ENCODE peak calls at places on chromosomes 3 and 15, in ten cellular contexts. N is NCI-H345; I is HuH-7; M is pancreas; Y is GM20000; T is CD4-positive, CD25-positive, alpha-beta regulatory T cell; Z is neural crest cell; C is HEK293T; J is stimulated activated CD8-positive, alpha-beta memory T cell treated with anti-CD3 and anti-CD28 coated beads, Interleukin-15, amount 100 ng/mL, for 24 hours; S is brain pericyte. G is an unnamed sample.

GRCh38 chr15:98649621-98649995 is 1.3 kb downstream of the IGF1R start:
- DNase-seq in N (peak), I (peak), M (peak), Y (peak), T (peak), Z (peak), C (peak), J (peak), S (no peak), G (no peak)

GRCh38 chr15:31083394-31083790 is 18.1 kb downstream of the TRPM1 start:
- DNase-seq in N (peak), I (no peak), M (peak), Y (no peak), T (no peak), Z (no peak), C (no peak), J (no peak), S (no peak), G (no peak)

GRCh38 chr3:196339493-196340254 is 1.5 kb upstream of the TM4SF19 start:
- DNase-seq in N (no peak), I (no peak), M (no peak), Y (no peak), T (no peak), Z (no peak), C (no peak), J (no peak), S (no peak), G (no peak)

GRCh38 chr3:152235709-152236298 is 32.9 kb upstream of the MBNL1 start:
- DNase-seq in N (no peak), I (no peak), M (no peak), Y (no peak), T (no peak), Z (no peak), C (no peak), J (no peak), S (no peak), G (no peak)

GRCh38 chr3:3552741-3553140 is 246.5 kb upstream of the LRRN1 start:
- DNase-seq in N (no peak), I (no peak), M (no peak), Y (no peak), T (no peak), Z (no peak), C (no peak), J (no peak), S (no peak), G (no peak)

GRCh38 chr3:102181202-102181920 is 253.5 kb upstream of the ZPLD1 start:
- DNase-seq in N (no peak), I (no peak), M (no peak), Y (no peak), T (no peak), Z (no peak), C (no peak), J (no peak), S (peak), G (no peak)

GRCh38 chr3:157650191-157650590 is 147.0 kb upstream of the VEPH1 start:
- DNase-seq in N (no peak), I (no peak), M (no peak), Y (no peak), T (no peak), Z (no peak), C (no peak), J (no peak), S (no peak), G (no peak)

GRCh38 chr3:50345586-50345985 is at the start of gene ZMYND10:
- DNase-seq in N (peak), I (no peak), M (no peak), Y (peak), T (peak), Z (peak), C (peak), J (no peak), S (no peak), G (peak)

GRCh38 chr3:9130318-9131110 is 118.9 kb downstream of the SRGAP3 start:
- DNase-seq in N (no peak), I (no peak), M (no peak), Y (no peak), T (no peak), Z (no peak), C (no peak), J (no peak), S (no peak), G (no peak)

GRCh38 chr3:100913870-100914654 is 79.2 kb downstream of the ABI3BP start:
- DNase-seq in N (no peak), I (no peak), M (no peak), Y (no peak), T (no peak), Z (no peak), C (no peak), J (no peak), S (no peak), G (no peak)

GRCh38 chr3:191356586-191357439 is 26.5 kb upstream of the UTS2B start:
- DNase-seq in N (no peak), I (no peak), M (no peak), Y (no peak), T (no peak), Z (no peak), C (peak), J (no peak), S (no peak), G (no peak)

GRCh38 chr15:93420050-93420452 is 331.0 kb upstream of the RGMA start:
- DNase-seq in N (no peak), I (no peak), M (no peak), Y (no peak), T (no peak), Z (no peak), C (no peak), J (no peak), S (no peak), G (no peak)

GRCh38 chr3:120450261-120450913 is 405 bp downstream of the FSTL1 start:
- DNase-seq in N (no peak), I (peak), M (peak), Y (peak), T (peak), Z (peak), C (peak), J (no peak), S (no peak), G (no peak)

GRCh38 chr15:31435891-31436628 is 109.4 kb downstream of the KLF13 start:
- DNase-seq in N (no peak), I (no peak), M (no peak), Y (no peak), T (no peak), Z (no peak), C (no peak), J (no peak), S (no peak), G (no peak)

GRCh38 chr3:58626841-58627579 is 39.6 kb downstream of the FAM3D start:
- DNase-seq in N (no peak), I (no peak), M (no peak), Y (no peak), T (no peak), Z (no peak), C (no peak), J (no peak), S (no peak), G (no peak)

GRCh38 chr3:125207507-125207906 is 5.0 kb downstream of the SLC12A8 start:
- DNase-seq in N (no peak), I (no peak), M (no peak), Y (no peak), T (no peak), Z (no peak), C (no peak), J (no peak), S (no peak), G (no peak)

GRCh38 chr15:59691194-59691805 is 2.2 kb upstream of the BNIP2 start:
- DNase-seq in N (peak), I (no peak), M (no peak), Y (peak), T (peak), Z (peak), C (no peak), J (no peak), S (no peak), G (no peak)

GRCh38 chr3:10552631-10552943 is 47.2 kb upstream of the ATP2B2 start:
- DNase-seq in N (no peak), I (no peak), M (no peak), Y (no peak), T (peak), Z (no peak), C (no peak), J (no peak), S (no peak), G (no peak)

GRCh38 chr3:102060814-102061213 is 211.5 kb downstream of the NFKBIZ start:
- DNase-seq in N (no peak), I (peak), M (no peak), Y (peak), T (no peak), Z (no peak), C (peak), J (no peak), S (no peak), G (no peak)

GRCh38 chr15:96331141-96331941 is 841 bp downstream of the NR2F2 start:
- DNase-seq in N (no peak), I (peak), M (peak), Y (peak), T (no peak), Z (no peak), C (no peak), J (no peak), S (no peak), G (no peak)

GRCh38 chr15:40915106-40915661 is 14.0 kb upstream of the DLL4 start:
- DNase-seq in N (no peak), I (no peak), M (no peak), Y (no peak), T (no peak), Z (no peak), C (no peak), J (no peak), S (no peak), G (no peak)

GRCh38 chr3:133572158-133573053 is 1.1 kb upstream of the CDV3 start:
- DNase-seq in N (no peak), I (no peak), M (no peak), Y (peak), T (peak), Z (no peak), C (no peak), J (no peak), S (no peak), G (no peak)

GRCh38 chr15:46413799-46414198 is 779.0 kb downstream of the SQOR start:
- DNase-seq in N (no peak), I (no peak), M (no peak), Y (no peak), T (no peak), Z (no peak), C (no peak), J (no peak), S (no peak), G (no peak)

GRCh38 chr15:60525640-60526039 is 46.7 kb upstream of the ICE2 start:
- DNase-seq in N (no peak), I (no peak), M (no peak), Y (no peak), T (no peak), Z (no peak), C (no peak), J (no peak), S (no peak), G (no peak)

GRCh38 chr3:107024481-107025153 is 352.6 kb upstream of the CCDC54 start:
- DNase-seq in N (no peak), I (no peak), M (no peak), Y (no peak), T (no peak), Z (no peak), C (no peak), J (no peak), S (no peak), G (no peak)

GRCh38 chr3:55269096-55269495 is 218.0 kb downstream of the WNT5A start:
- DNase-seq in N (no peak), I (no peak), M (no peak), Y (no peak), T (no peak), Z (no peak), C (no peak), J (no peak), S (no peak), G (no peak)

GRCh38 chr15:64667736-64668161 is 107.6 kb downstream of the RBPMS2 start:
- DNase-seq in N (no peak), I (no peak), M (no peak), Y (no peak), T (no peak), Z (no peak), C (no peak), J (no peak), S (no peak), G (no peak)